ENCODE peak calls at places on chromosomes 6 and 20, in eight cellular contexts. One of them, this sample, is unnamed.

GRCh38 chr6:142510217-142510616 is 208.4 kb downstream of the ADGRG6 start:
- DNase-seq in breast epithelium: no peak
- DNase-seq in lower lobe of right lung: no peak
- DNase-seq in sigmoid colon: no peak
- DNase-seq in tibial nerve: no peak
- DNase-seq in upper lobe of left lung: no peak
- DNase-seq in A549: no peak
- DNase-seq in GM06990: no peak
- DNase-seq in this sample: no peak

GRCh38 chr20:7859371-7859802 is 80.9 kb downstream of the HAO1 start:
- DNase-seq in breast epithelium: no peak
- DNase-seq in lower lobe of right lung: no peak
- DNase-seq in sigmoid colon: no peak
- DNase-seq in tibial nerve: no peak
- DNase-seq in upper lobe of left lung: no peak
- DNase-seq in A549: peak; percentile 61
- DNase-seq in GM06990: no peak
- DNase-seq in this sample: peak; percentile 87

GRCh38 chr6:88561974-88562736 is 396.0 kb upstream of the CNR1 start:
- DNase-seq in breast epithelium: no peak
- DNase-seq in lower lobe of right lung: no peak
- DNase-seq in sigmoid colon: no peak
- DNase-seq in tibial nerve: no peak
- DNase-seq in upper lobe of left lung: no peak
- DNase-seq in A549: no peak
- DNase-seq in GM06990: no peak
- DNase-seq in this sample: peak; percentile 5

GRCh38 chr6:26199773-26200728 is 112.8 kb downstream of the HFE start:
- DNase-seq in breast epithelium: no peak
- DNase-seq in lower lobe of right lung: peak; percentile 64
- DNase-seq in sigmoid colon: peak; percentile 80
- DNase-seq in tibial nerve: no peak
- DNase-seq in upper lobe of left lung: peak; percentile 80
- DNase-seq in A549: no peak
- DNase-seq in GM06990: peak; percentile 88
- DNase-seq in this sample: peak; percentile 42

GRCh38 chr6:16130932-16131387 is 2.1 kb downstream of the MYLIP start:
- DNase-seq in breast epithelium: no peak
- DNase-seq in lower lobe of right lung: no peak
- DNase-seq in sigmoid colon: no peak
- DNase-seq in tibial nerve: no peak
- DNase-seq in upper lobe of left lung: no peak
- DNase-seq in A549: peak; percentile 67
- DNase-seq in GM06990: peak; percentile 65
- DNase-seq in this sample: peak; percentile 84

GRCh38 chr6:157596461-157596860 is 215.5 kb downstream of the ZDHHC14 start:
- DNase-seq in breast epithelium: no peak
- DNase-seq in lower lobe of right lung: no peak
- DNase-seq in sigmoid colon: no peak
- DNase-seq in tibial nerve: no peak
- DNase-seq in upper lobe of left lung: peak; percentile 13
- DNase-seq in A549: no peak
- DNase-seq in GM06990: no peak
- DNase-seq in this sample: no peak

GRCh38 chr6:44856495-44856878 is 469.0 kb downstream of the CDC5L start:
- DNase-seq in breast epithelium: no peak
- DNase-seq in lower lobe of right lung: no peak
- DNase-seq in sigmoid colon: no peak
- DNase-seq in tibial nerve: no peak
- DNase-seq in upper lobe of left lung: no peak
- DNase-seq in A549: no peak
- DNase-seq in GM06990: no peak
- DNase-seq in this sample: no peak

GRCh38 chr6:88232753-88233152 is 66.6 kb upstream of the CNR1 start:
- DNase-seq in breast epithelium: no peak
- DNase-seq in lower lobe of right lung: no peak
- DNase-seq in sigmoid colon: no peak
- DNase-seq in tibial nerve: no peak
- DNase-seq in upper lobe of left lung: no peak
- DNase-seq in A549: no peak
- DNase-seq in GM06990: no peak
- DNase-seq in this sample: no peak

GRCh38 chr6:111573118-111573883 is 32.4 kb downstream of the TRAF3IP2 start:
- DNase-seq in breast epithelium: no peak
- DNase-seq in lower lobe of right lung: no peak
- DNase-seq in sigmoid colon: peak; percentile 73
- DNase-seq in tibial nerve: no peak
- DNase-seq in upper lobe of left lung: no peak
- DNase-seq in A549: no peak
- DNase-seq in GM06990: no peak
- DNase-seq in this sample: peak; percentile 72

GRCh38 chr6:137167702-137168377 is 5.6 kb downstream of the IL22RA2 start:
- DNase-seq in breast epithelium: no peak
- DNase-seq in lower lobe of right lung: no peak
- DNase-seq in sigmoid colon: no peak
- DNase-seq in tibial nerve: no peak
- DNase-seq in upper lobe of left lung: no peak
- DNase-seq in A549: no peak
- DNase-seq in GM06990: peak; percentile 40
- DNase-seq in this sample: no peak

GRCh38 chr20:38799248-38799647 is 6.2 kb upstream of the PPP1R16B start:
- DNase-seq in breast epithelium: no peak
- DNase-seq in lower lobe of right lung: no peak
- DNase-seq in sigmoid colon: no peak
- DNase-seq in tibial nerve: no peak
- DNase-seq in upper lobe of left lung: no peak
- DNase-seq in A549: no peak
- DNase-seq in GM06990: no peak
- DNase-seq in this sample: no peak

GRCh38 chr6:133288662-133289061 is 47.5 kb downstream of the EYA4 start:
- DNase-seq in breast epithelium: no peak
- DNase-seq in lower lobe of right lung: no peak
- DNase-seq in sigmoid colon: no peak
- DNase-seq in tibial nerve: no peak
- DNase-seq in upper lobe of left lung: no peak
- DNase-seq in A549: no peak
- DNase-seq in GM06990: no peak
- DNase-seq in this sample: no peak

GRCh38 chr20:60057866-60058807 is 99.9 kb downstream of the CDH26 start:
- DNase-seq in breast epithelium: no peak
- DNase-seq in lower lobe of right lung: peak; percentile 73
- DNase-seq in sigmoid colon: peak; percentile 61
- DNase-seq in tibial nerve: no peak
- DNase-seq in upper lobe of left lung: peak; percentile 53
- DNase-seq in A549: no peak
- DNase-seq in GM06990: peak; percentile 58
- DNase-seq in this sample: no peak

GRCh38 chr6:42366011-42366705 is 85.6 kb downstream of the TRERF1 start:
- DNase-seq in breast epithelium: no peak
- DNase-seq in lower lobe of right lung: no peak
- DNase-seq in sigmoid colon: no peak
- DNase-seq in tibial nerve: no peak
- DNase-seq in upper lobe of left lung: no peak
- DNase-seq in A549: no peak
- DNase-seq in GM06990: no peak
- DNase-seq in this sample: no peak

GRCh38 chr6:42368156-42368555 is 83.6 kb downstream of the TRERF1 start:
- DNase-seq in breast epithelium: no peak
- DNase-seq in lower lobe of right lung: no peak
- DNase-seq in sigmoid colon: no peak
- DNase-seq in tibial nerve: no peak
- DNase-seq in upper lobe of left lung: no peak
- DNase-seq in A549: no peak
- DNase-seq in GM06990: peak; percentile 71
- DNase-seq in this sample: no peak

GRCh38 chr6:42365021-42365420 is 86.7 kb downstream of the TRERF1 start:
- DNase-seq in breast epithelium: no peak
- DNase-seq in lower lobe of right lung: no peak
- DNase-seq in sigmoid colon: no peak
- DNase-seq in tibial nerve: no peak
- DNase-seq in upper lobe of left lung: no peak
- DNase-seq in A549: no peak
- DNase-seq in GM06990: no peak
- DNase-seq in this sample: peak; percentile 31

GRCh38 chr6:42367353-42368011 is 84.2 kb downstream of the TRERF1 start:
- DNase-seq in breast epithelium: no peak
- DNase-seq in lower lobe of right lung: peak; percentile 55
- DNase-seq in sigmoid colon: no peak
- DNase-seq in tibial nerve: no peak
- DNase-seq in upper lobe of left lung: no peak
- DNase-seq in A549: no peak
- DNase-seq in GM06990: peak; percentile 80
- DNase-seq in this sample: no peak

DNA sequence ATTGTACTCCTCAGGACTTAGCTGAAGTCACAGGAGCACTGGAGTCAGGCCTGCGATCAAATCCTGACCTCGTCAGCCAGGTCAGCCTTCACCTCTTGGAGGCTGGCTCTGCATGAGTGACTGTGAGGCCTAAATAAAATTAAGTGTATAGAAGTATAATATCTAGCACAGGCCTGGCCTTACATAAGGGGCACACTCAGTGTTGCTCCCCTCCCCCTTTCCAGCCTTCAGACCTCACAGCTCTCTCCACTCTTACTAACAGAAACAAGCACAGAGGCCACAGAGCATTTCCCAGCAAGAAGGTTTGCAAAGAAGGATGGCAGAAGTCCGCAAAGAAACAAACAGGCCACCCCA is 84.8 kb downstream of the TRERF1 start:
- DNase-seq in breast epithelium: no peak
- DNase-seq in lower lobe of right lung: no peak
- DNase-seq in sigmoid colon: no peak
- DNase-seq in tibial nerve: no peak
- DNase-seq in upper lobe of left lung: no peak
- DNase-seq in A549: no peak
- DNase-seq in GM06990: peak; percentile 27
- DNase-seq in this sample: no peak
- H3K4me3 ChIP-seq in breast epithelium: no peak overlapping the region
- H3K4me3 ChIP-seq in lower lobe of right lung: peak overlapping the region; percentile 15
- H3K4me3 ChIP-seq in sigmoid colon: no peak overlapping the region
- H3K4me3 ChIP-seq in tibial nerve: no peak overlapping the region
- H3K4me3 ChIP-seq in upper lobe of left lung: no peak overlapping the region
- H3K4me3 ChIP-seq in A549: no peak overlapping the region
- H3K4me3 ChIP-seq in GM06990: no peak overlapping the region
- H3K4me3 ChIP-seq in this sample: no peak overlapping the region

DNA sequence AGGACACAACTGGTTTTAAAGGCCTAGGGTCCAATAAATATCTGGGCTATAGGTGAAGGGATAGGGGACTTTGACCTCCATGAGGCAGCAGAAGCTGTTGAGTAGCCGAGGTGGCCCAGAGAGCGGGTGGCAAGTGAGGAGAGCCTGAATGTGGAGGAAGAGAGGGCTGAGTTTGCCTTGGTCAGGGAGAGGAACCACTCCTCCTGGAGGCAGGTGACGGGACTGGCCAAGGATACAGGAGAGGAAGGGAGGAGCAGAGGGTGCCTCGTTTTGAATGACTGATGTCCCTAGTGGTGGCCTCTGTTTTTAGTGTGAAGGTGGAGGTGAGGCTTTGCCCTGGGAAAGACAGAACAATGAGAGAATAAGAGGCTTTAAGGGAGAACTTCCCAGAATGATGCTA is 19.1 kb upstream of the AAR2 start:
- DNase-seq in breast epithelium: no peak
- DNase-seq in lower lobe of right lung: no peak
- DNase-seq in sigmoid colon: no peak
- DNase-seq in tibial nerve: no peak
- DNase-seq in upper lobe of left lung: no peak
- DNase-seq in A549: peak; percentile 46
- DNase-seq in GM06990: no peak
- DNase-seq in this sample: no peak
- TF ChIP-seq CTCF in breast epithelium: no peak
- TF ChIP-seq CTCF in lower lobe of right lung: no peak
- TF ChIP-seq CTCF in sigmoid colon: no peak
- TF ChIP-seq CTCF in tibial nerve: no peak
- TF ChIP-seq CTCF in upper lobe of left lung: no peak
- TF ChIP-seq CTCF in A549: no peak
- TF ChIP-seq CTCF in GM06990: no peak
- TF ChIP-seq CTCF in this sample: no peak

DNA sequence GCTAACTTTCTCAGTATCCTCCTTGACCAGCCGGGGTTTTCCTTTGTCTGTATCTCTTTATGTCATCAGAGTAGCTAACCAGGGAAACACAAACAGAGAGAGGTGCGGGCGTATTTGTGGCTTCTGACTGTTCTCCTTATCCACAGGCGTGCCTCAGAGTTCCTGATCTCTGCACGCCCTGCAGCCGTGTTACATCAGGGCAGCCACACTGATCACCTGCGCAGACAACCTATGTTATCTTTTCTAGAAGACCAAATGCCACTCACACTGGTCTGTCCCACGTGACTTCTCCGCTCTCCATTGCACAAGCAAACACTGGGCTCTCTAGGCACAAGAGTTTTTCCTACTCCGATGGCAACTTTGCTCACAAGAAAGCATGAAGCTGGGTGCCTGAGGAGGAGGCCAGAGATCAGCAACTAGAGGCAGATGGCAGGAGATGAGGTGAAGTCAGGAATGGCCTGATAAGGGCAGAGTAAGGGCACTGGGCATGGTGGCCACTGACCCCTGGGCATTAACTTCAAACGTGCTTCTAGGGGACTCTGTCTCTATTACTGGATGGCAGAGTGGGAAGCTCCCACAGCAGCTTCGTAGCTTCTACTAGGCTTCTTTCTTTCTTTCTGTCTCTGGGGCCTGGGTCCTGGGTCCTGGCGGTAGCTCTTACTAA is 4.5 kb downstream of the PDE10A start:
- DNase-seq in breast epithelium: no peak
- DNase-seq in lower lobe of right lung: no peak
- DNase-seq in sigmoid colon: no peak
- DNase-seq in tibial nerve: no peak
- DNase-seq in upper lobe of left lung: no peak
- DNase-seq in A549: no peak
- DNase-seq in GM06990: no peak
- DNase-seq in this sample: no peak
- H3K4me3 ChIP-seq in breast epithelium: no peak overlapping the region
- H3K4me3 ChIP-seq in lower lobe of right lung: no peak overlapping the region
- H3K4me3 ChIP-seq in sigmoid colon: no peak overlapping the region
- H3K4me3 ChIP-seq in tibial nerve: no peak overlapping the region
- H3K4me3 ChIP-seq in upper lobe of left lung: no peak overlapping the region
- H3K4me3 ChIP-seq in A549: no peak overlapping the region
- H3K4me3 ChIP-seq in GM06990: no peak overlapping the region
- H3K4me3 ChIP-seq in this sample: no peak overlapping the region

DNA sequence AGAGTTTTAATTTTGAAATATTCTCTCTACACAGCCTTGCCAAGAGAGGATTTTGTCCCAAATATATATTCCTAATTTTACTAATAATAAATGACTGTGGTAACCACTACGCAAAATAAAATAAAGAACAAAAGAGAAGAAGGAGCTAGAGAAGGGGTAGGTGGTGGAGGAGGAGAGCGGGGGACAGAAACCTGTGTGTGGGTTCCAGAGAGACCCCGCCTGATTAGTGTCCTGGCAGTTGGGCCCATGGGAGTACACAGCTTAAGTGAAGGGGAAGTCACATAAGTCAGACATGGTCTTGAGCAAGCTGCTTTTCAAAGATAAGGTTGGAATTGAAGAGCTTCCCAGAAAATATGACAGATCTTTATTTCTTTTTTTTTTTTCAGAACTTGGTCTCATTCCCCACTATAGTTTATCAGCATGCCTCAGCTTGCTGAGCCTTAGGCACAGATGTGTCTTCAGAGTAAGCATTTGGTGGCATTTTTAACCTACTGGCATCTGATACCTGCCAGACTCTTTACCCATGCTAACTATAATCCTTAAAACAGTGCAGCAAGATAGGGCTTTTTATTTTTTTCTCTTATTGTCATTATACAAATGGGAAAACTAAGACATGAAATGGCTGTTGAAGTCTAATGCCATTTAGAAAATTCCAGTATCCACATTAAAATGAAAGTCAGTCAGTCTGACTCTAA is 9.6 kb upstream of the RHAG start:
- DNase-seq in breast epithelium: no peak
- DNase-seq in lower lobe of right lung: no peak
- DNase-seq in sigmoid colon: no peak
- DNase-seq in tibial nerve: no peak
- DNase-seq in upper lobe of left lung: no peak
- DNase-seq in A549: no peak
- DNase-seq in GM06990: no peak
- DNase-seq in this sample: no peak
- TF ChIP-seq CTCF in breast epithelium: no peak
- TF ChIP-seq CTCF in lower lobe of right lung: no peak
- TF ChIP-seq CTCF in sigmoid colon: no peak
- TF ChIP-seq CTCF in tibial nerve: no peak
- TF ChIP-seq CTCF in upper lobe of left lung: no peak
- TF ChIP-seq CTCF in A549: no peak
- TF ChIP-seq CTCF in GM06990: no peak
- TF ChIP-seq CTCF in this sample: no peak

This sample was measured in fibroblast of the aortic adventitia.